ENCODE peak calls at places on chromosomes 5 and 9, in seven cellular contexts. D is stomach, T is heart right ventricle, J is tibial nerve, R is mucosa of descending colon, I is foreskin keratinocyte, A is kidney. W is an unnamed sample. For H3K4me1, the result is how much of the 10 kb centered on the place peaks cover.

GRCh38 chr9:114401344-114401743 is 13.6 kb upstream of the AKNA start:
- DNase-seq in D (no peak), R (peak), A (no peak), I (no peak), J (no peak), T (no peak), W (no peak)

GRCh38 chr5:44797723-44798122 is 11.0 kb upstream of the MRPS30 start:
- DNase-seq in A (no peak), D (no peak), J (no peak), R (no peak), T (no peak), I (no peak), W (no peak)

GRCh38 chr9:68551191-68551590 is 10.5 kb upstream of the TMEM252 start:
- DNase-seq in T (no peak), R (no peak), I (no peak), D (peak), A (no peak), J (no peak), W (no peak)

GRCh38 chr5:14669975-14670374 is 5.5 kb downstream of the OTULIN start:
- DNase-seq in R (no peak), D (no peak), J (no peak), I (no peak), T (no peak), A (no peak), W (no peak)

GRCh38 chr9:1939926-1940368 is 75.2 kb upstream of the SMARCA2 start:
- DNase-seq in J (no peak), I (no peak), R (no peak), T (no peak), D (peak), A (no peak), W (no peak)

GRCh38 chr9:79471577-79472543 is 99.9 kb upstream of the TLE4 start:
- DNase-seq in J (peak), T (peak), I (no peak), R (no peak), D (peak), A (peak), W (no peak)

GRCh38 chr5:124801551-124801950 is 55.1 kb upstream of the ZNF608 start:
- DNase-seq in D (no peak), T (no peak), J (no peak), R (no peak), A (no peak), I (no peak), W (no peak)

GRCh38 chr9:115115924-115116323 is 2.0 kb downstream of the TNC start:
- DNase-seq in J (no peak), R (no peak), A (no peak), T (no peak), I (peak), D (no peak), W (no peak)

GRCh38 chr5:96649938-96650540 is 12.1 kb upstream of the CAST start:
- DNase-seq in T (no peak), J (no peak), R (no peak), A (no peak), I (no peak), D (no peak), W (no peak)

GRCh38 chr5:55220433-55221185 is 6.5 kb downstream of the MCIDAS start:
- DNase-seq in R (peak), T (no peak), J (no peak), D (peak), A (peak), I (no peak), W (no peak)

GRCh38 chr5:154753792-154754191 is 1.4 kb upstream of the LARP1 start:
- DNase-seq in I (no peak), A (peak), R (no peak), T (peak), J (peak), D (peak), W (no peak)

GRCh38 chr9:130899051-130899748 is 2.6 kb upstream of the QRFP start:
- DNase-seq in I (no peak), D (no peak), T (no peak), J (no peak), A (no peak), R (no peak), W (no peak)

GRCh38 chr5:150751096-150751891 is 7.5 kb downstream of the DCTN4 start:
- DNase-seq in R (no peak), T (no peak), J (no peak), I (no peak), D (no peak), A (no peak), W (no peak)

GRCh38 chr9:69674112-69674511 is 1.9 kb upstream of the APBA1 start:
- DNase-seq in R (no peak), J (no peak), I (no peak), T (no peak), D (no peak), A (no peak), W (no peak)

GRCh38 chr9:122031157-122031556 is 62.0 kb downstream of the TTLL11 start:
- DNase-seq in I (no peak), R (no peak), A (no peak), T (no peak), D (no peak), J (no peak), W (no peak)

GRCh38 chr5:97554992-97555981 is 372.2 kb upstream of the RIOK2 start:
- DNase-seq in R (no peak), T (no peak), A (no peak), D (no peak), I (peak), J (no peak), W (no peak)

GRCh38 chr5:138720840-138721239 is 32.4 kb upstream of the CTNNA1 start:
- DNase-seq in A (no peak), D (no peak), R (no peak), J (no peak), T (no peak), I (no peak), W (no peak)

GRCh38 chr9:98219794-98220370 is 27.4 kb upstream of the CORO2A start:
- DNase-seq in I (no peak), J (no peak), D (no peak), R (no peak), A (peak), T (no peak), W (no peak)

GRCh38 chr5:180832638-180833068 is 28.4 kb downstream of the ZFP62 start:
- DNase-seq in D (no peak), I (no peak), R (no peak), A (no peak), T (no peak), J (no peak), W (no peak)

GRCh38 chr5:90548069-90548593 is 10.5 kb upstream of the ADGRV1 start:
- DNase-seq in D (peak), T (no peak), R (peak), J (no peak), A (no peak), I (no peak), W (peak)

GRCh38 chr9:93459432-93459847 is 6.1 kb upstream of the FAM120AOS start:
- DNase-seq in A (no peak), T (no peak), D (no peak), I (no peak), J (no peak), R (no peak), W (no peak)

GRCh38 chr9:110971705-110972104 is 66.6 kb downstream of the LPAR1 start:
- DNase-seq in J (no peak), D (no peak), R (no peak), T (no peak), I (no peak), A (no peak), W (no peak)

GRCh38 chr5:95941756-95942155 is 19.9 kb downstream of the ELL2 start:
- DNase-seq in J (no peak), A (no peak), R (no peak), I (no peak), T (no peak), D (no peak), W (no peak)

GRCh38 chr5:490116-491094 is 33.8 kb downstream of the SLC9A3 start:
- DNase-seq in R (no peak), D (no peak), A (no peak), T (no peak), I (no peak), J (no peak), W (no peak)

GRCh38 chr9:93210974-93211653 is 27.2 kb downstream of the WNK2 start:
- DNase-seq in D (no peak), J (no peak), T (no peak), A (no peak), R (no peak), I (no peak), W (no peak)

GRCh38 chr9:136903041-136903554 is 16.8 kb downstream of the TRAF2 start:
- DNase-seq in T (peak), R (no peak), D (peak), A (no peak), J (no peak), I (no peak), W (no peak)

GRCh38 chr9:124078641-124079040 is 67.1 kb downstream of the LHX2 start:
- DNase-seq in I (no peak), A (no peak), R (no peak), J (no peak), D (no peak), T (no peak), W (peak)

GRCh38 chr9:113468716-113469448 is 5.4 kb downstream of the RGS3 start:
- DNase-seq in I (no peak), R (no peak), D (no peak), J (no peak), T (peak), A (no peak), W (no peak)

GRCh38 chr5:74040811-74041491 is 415.0 kb downstream of the ARHGEF28 start:
- DNase-seq in J (no peak), D (no peak), T (no peak), A (no peak), R (no peak), I (no peak), W (no peak)

GRCh38 chr5:111511174-111512025 is 935 bp downstream of the STARD4 start:
- DNase-seq in R (no peak), I (no peak), D (no peak), T (no peak), J (no peak), A (no peak), W (no peak)

GRCh38 chr5:169094586-169095409 is 206.1 kb downstream of the SLIT3 start:
- DNase-seq in J (no peak), D (no peak), A (no peak), R (no peak), I (no peak), T (no peak), W (no peak)

GRCh38 chr5:40376566-40376965 is 303.1 kb upstream of the PTGER4 start:
- DNase-seq in D (no peak), I (no peak), J (no peak), A (no peak), R (no peak), T (no peak), W (no peak)

GRCh38 chr9:34514816-34515215 is 8.0 kb downstream of the ENHO start:
- DNase-seq in I (no peak), D (no peak), T (no peak), J (no peak), A (no peak), R (no peak), W (no peak)

GRCh38 chr5:7096294-7096693 is 299.6 kb upstream of the ADCY2 start:
- DNase-seq in I (no peak), R (no peak), D (no peak), A (no peak), T (no peak), J (no peak), W (no peak)

GRCh38 chr9:116087246-116087645 is 66.3 kb upstream of the PAPPA start:
- DNase-seq in R (no peak), A (no peak), D (peak), J (no peak), T (peak), I (no peak), W (peak)

GRCh38 chr5:129412731-129413130 is 47.4 kb upstream of the ADAMTS19 start:
- DNase-seq in A (no peak), I (no peak), R (no peak), J (no peak), D (no peak), T (no peak), W (no peak)

DNA sequence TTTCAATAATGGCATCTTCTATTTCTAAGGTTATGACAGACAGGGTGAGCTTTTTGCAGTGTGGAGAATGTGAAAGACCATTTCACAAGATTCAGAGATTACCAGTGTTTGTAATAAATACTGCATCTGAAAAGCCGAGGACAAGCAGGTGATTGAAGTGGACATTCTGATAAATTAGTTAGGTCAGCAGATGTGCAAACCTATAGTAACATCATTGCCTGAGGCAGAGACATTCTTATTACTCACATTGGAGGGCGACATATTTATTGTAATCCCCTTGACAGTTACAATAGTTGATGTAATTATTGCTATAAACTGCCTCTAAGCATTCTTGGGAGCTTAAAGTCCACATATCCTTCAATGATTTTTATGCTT is 3.3 kb downstream of the RASGRF2 start:
- DNase-seq in A (no peak), D (no peak), J (no peak), T (no peak), R (no peak), I (no peak), W (no peak)
- H3K4me1 ChIP-seq in A (under half), D (under half), J (under half), T (under half), R (under half), I (under half), W (under half)

GRCh38 chr9:134993996-134994720 is 76.4 kb upstream of the FCN1 start:
- DNase-seq in T (no peak), J (no peak), R (no peak), D (no peak), A (peak), I (no peak), W (peak)

GRCh38 chr9:134993416-134993815 is 75.7 kb upstream of the FCN1 start:
- DNase-seq in A (peak), I (no peak), J (no peak), D (no peak), T (no peak), R (no peak), W (peak)

GRCh38 chr9:134995792-134996120 is 78.0 kb upstream of the FCN1 start:
- DNase-seq in A (peak), I (no peak), J (no peak), D (no peak), T (no peak), R (no peak), W (peak)

GRCh38 chr9:134994926-134995791 is 77.4 kb upstream of the FCN1 start:
- DNase-seq in T (no peak), J (no peak), A (peak), I (no peak), R (no peak), D (no peak), W (peak)

GRCh38 chr9:134996591-134997530 is 79.1 kb upstream of the FCN1 start:
- DNase-seq in I (no peak), D (no peak), R (no peak), J (no peak), A (peak), T (no peak), W (peak)
- TF ChIP-seq CTCF in I (no peak), D (no peak), R (no peak), J (no peak), A (no peak), T (no peak), W (no peak)

DNA sequence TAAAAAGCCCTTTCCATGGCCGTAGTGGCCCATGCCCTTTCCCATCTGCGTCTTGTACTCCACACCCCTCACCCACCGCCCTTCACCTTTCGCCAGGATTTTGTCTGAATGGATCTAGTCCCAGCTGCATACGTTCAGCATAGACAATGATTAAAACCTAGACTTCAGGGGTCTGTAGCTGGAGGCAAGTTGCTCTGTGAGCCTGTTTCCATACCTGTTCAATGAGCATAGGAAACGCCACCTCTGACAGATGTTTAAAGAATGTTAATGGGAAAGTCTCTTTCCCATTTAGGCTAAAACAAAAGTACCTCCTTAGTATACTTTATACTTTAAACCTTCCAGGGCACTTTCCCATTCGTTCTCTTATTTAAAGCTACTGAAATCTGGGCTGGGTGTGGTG is 105.7 kb downstream of the SPRY4 start:
- DNase-seq in D (no peak), J (no peak), A (no peak), R (no peak), T (no peak), I (peak), W (no peak)
- H3K4me1 ChIP-seq in D (under half), J (under half), A (under half), R (under half), T (under half), I (under half), W (under half)

DNA sequence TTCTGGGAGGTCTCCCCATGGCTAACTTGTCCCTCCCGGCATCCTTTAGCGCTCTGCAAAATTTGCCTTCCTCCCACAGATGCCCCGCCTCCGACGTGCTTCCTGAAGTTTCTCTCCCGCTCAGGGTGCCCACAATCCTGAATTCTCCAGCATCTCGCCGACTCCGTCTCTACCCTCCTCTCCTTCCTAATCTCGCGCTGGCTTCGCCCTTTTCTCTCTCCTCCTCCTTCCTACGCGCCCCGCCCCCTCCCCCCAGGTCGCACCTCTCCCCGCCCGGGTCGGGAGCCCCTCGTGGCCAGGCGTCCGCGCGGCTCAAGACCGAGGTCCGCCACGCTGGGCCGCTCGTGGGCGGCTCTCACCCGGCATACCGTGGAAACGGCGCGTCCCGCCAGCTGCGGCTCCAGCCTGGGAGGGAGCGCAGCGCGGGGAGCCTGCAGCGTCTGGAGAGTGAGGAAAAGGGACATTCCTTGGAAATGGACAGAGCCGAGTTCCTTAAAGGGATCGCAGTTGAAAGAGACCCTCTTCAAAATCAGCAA is 4.8 kb upstream of the IRX2 start:
- DNase-seq in A (peak), R (no peak), J (no peak), I (no peak), T (no peak), D (peak), W (peak)
- TF ChIP-seq CTCF in A (no peak), R (no peak), J (no peak), I (no peak), T (no peak), D (no peak), W (no peak)

GRCh38 chr9:133252301-133252776 is 22.7 kb downstream of the ABO start:
- DNase-seq in J (no peak), A (peak), I (no peak), D (peak), R (peak), T (no peak), W (peak)
- H3K4me1 ChIP-seq in J (under half), A (under half), I (under half), D (under half), R (under half), T (under half), W (under half)

DNA sequence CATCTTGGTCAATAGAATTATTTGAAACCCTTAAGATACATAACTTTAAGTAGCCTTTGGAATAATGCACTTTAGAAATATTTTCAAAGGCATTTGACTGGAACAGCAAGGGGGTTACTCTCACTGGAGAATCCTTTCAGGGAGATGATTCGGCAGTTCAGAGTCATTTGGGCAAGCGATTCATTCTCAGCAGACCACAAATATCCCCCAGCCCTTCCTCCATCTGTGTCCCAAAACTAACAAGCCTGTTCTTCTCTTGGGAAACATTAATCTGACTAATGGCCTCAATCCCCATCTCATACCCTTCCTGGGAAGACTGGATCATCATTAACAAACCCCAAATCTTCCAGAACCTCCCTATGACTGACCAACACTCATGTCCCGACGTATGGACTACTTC is 65.8 kb upstream of the S1PR3 start:
- DNase-seq in I (no peak), J (no peak), R (no peak), T (no peak), A (no peak), D (no peak), W (no peak)
- TF ChIP-seq CTCF in I (no peak), J (no peak), R (no peak), T (no peak), A (no peak), D (no peak), W (no peak)

GRCh38 chr5:119318256-119318914 is 37.4 kb upstream of the TNFAIP8 start:
- DNase-seq in T (no peak), R (no peak), D (no peak), I (no peak), A (no peak), J (no peak), W (no peak)

GRCh38 chr5:119321569-119322311 is 34.1 kb upstream of the TNFAIP8 start:
- DNase-seq in I (no peak), T (no peak), D (no peak), R (no peak), A (no peak), J (no peak), W (no peak)

GRCh38 chr5:119319401-119319800 is 36.4 kb upstream of the TNFAIP8 start:
- DNase-seq in R (no peak), I (no peak), T (no peak), D (no peak), J (no peak), A (no peak), W (no peak)

GRCh38 chr5:119322312-119322947 is 33.4 kb upstream of the TNFAIP8 start:
- DNase-seq in J (no peak), D (no peak), I (no peak), R (no peak), T (no peak), A (no peak), W (no peak)

DNA sequence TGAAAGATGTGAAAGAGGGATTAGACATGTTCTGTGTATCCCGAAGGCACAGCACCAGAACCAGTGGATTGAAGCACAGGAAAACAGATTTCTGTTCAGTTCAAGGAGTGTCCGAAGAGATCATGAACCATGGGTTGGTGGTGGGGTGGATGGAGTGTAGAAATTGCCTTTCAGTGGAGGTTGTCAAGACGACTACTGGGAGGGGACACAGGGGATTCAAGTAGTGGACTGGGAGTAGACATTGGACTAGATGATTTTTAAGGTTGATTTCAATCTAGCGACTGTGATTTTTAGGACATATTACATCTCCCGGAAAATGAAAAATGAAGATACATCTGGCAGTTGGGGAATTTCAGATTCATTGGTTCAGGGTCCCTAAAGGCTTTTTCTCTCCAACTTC is 35.9 kb upstream of the TNFAIP8 start:
- DNase-seq in D (no peak), R (no peak), A (no peak), I (no peak), T (no peak), J (no peak), W (no peak)
- H3K4me1 ChIP-seq in D (half or more), R (under half), A (under half), I (under half), T (under half), J (under half), W (under half)

DNA sequence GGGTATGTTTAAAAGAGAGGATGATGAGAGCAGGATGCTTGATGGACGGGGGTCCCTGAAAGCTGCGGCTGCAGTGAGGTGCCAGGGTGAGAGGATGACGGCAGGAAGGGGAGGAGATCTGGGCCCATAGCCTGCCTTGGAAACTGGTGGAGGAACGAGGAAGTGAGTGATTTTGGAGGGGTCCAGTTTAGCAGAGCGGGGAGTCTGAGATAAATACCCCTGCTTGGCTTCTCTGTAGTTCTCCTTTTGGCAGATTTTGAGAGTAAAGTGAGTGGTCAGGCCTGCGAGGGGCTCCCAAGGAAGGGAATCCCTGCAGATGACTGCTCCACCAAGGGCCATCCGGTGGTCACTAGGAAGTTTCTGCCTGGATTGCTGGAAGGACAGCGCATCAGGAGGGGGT is 98.5 kb upstream of the PTCH1 start:
- DNase-seq in R (no peak), T (no peak), I (no peak), A (no peak), D (no peak), J (no peak), W (no peak)
- TF ChIP-seq CTCF in R (no peak), T (no peak), I (no peak), A (no peak), D (no peak), J (no peak), W (no peak)

W was measured in upper lobe of right lung.